ENCODE peak calls at places on chromosomes 6 and 20, in four cellular contexts. One of them, this sample, is unnamed. For H3K4me1 and H3K9me3, the result is how much of the 10 kb centered on the place peaks cover.

GRCh38 chr6:47897233-47897632 is 115.4 kb downstream of the OPN5 start:
- DNase-seq in body of pancreas: no peak
- DNase-seq in neural progenitor cell: no peak
- DNase-seq in A549: no peak
- DNase-seq in this sample: no peak

GRCh38 chr20:31517373-31517772 is 3.1 kb downstream of the HM13 start:
- DNase-seq in body of pancreas: peak
- DNase-seq in neural progenitor cell: peak
- DNase-seq in A549: peak
- DNase-seq in this sample: peak

GRCh38 chr6:154139894-154140293 is 100.9 kb downstream of the OPRM1 start:
- DNase-seq in body of pancreas: no peak
- DNase-seq in neural progenitor cell: no peak
- DNase-seq in A549: no peak
- DNase-seq in this sample: no peak

GRCh38 chr6:19597809-19598320 is 239.3 kb upstream of the ID4 start:
- DNase-seq in body of pancreas: no peak
- DNase-seq in neural progenitor cell: no peak
- DNase-seq in A549: no peak
- DNase-seq in this sample: no peak

GRCh38 chr6:28522594-28523557 is 2.8 kb upstream of the GPX5 start:
- DNase-seq in body of pancreas: no peak
- DNase-seq in neural progenitor cell: peak
- DNase-seq in A549: no peak
- DNase-seq in this sample: no peak

GRCh38 chr6:25193147-25193864 is 85.9 kb upstream of the CARMIL1 start:
- DNase-seq in body of pancreas: no peak
- DNase-seq in neural progenitor cell: no peak
- DNase-seq in A549: peak
- DNase-seq in this sample: peak

GRCh38 chr20:52972190-52972937 is at the start of gene TSHZ2:
- DNase-seq in body of pancreas: peak
- DNase-seq in neural progenitor cell: peak
- DNase-seq in A549: no peak
- DNase-seq in this sample: peak

GRCh38 chr6:36977470-36977941 is 8.5 kb downstream of the MTCH1 start:
- DNase-seq in body of pancreas: no peak
- DNase-seq in neural progenitor cell: peak
- DNase-seq in A549: peak
- DNase-seq in this sample: peak

GRCh38 chr6:29345380-29345779 is 23.3 kb downstream of the OR5V1 start:
- DNase-seq in body of pancreas: no peak
- DNase-seq in neural progenitor cell: no peak
- DNase-seq in A549: no peak
- DNase-seq in this sample: no peak

GRCh38 chr6:170075659-170076223 is 215.1 kb downstream of the DLL1 start:
- DNase-seq in body of pancreas: peak
- DNase-seq in neural progenitor cell: no peak
- DNase-seq in A549: no peak
- DNase-seq in this sample: no peak

GRCh38 chr6:105135056-105135455 is 44.8 kb downstream of the POPDC3 start:
- DNase-seq in body of pancreas: no peak
- DNase-seq in neural progenitor cell: peak
- DNase-seq in A549: peak
- DNase-seq in this sample: peak

GRCh38 chr6:136763255-136763654 is 29.0 kb downstream of the MAP3K5 start:
- DNase-seq in body of pancreas: no peak
- DNase-seq in neural progenitor cell: no peak
- DNase-seq in A549: no peak
- DNase-seq in this sample: no peak

GRCh38 chr6:132818404-132819359 is 4.3 kb downstream of the RPS12 start:
- DNase-seq in body of pancreas: no peak
- DNase-seq in neural progenitor cell: no peak
- DNase-seq in A549: no peak
- DNase-seq in this sample: no peak

GRCh38 chr6:68333444-68333843 is 301.6 kb upstream of the ADGRB3 start:
- DNase-seq in body of pancreas: no peak
- DNase-seq in neural progenitor cell: no peak
- DNase-seq in A549: no peak
- DNase-seq in this sample: peak

GRCh38 chr6:17417817-17418216 is 24.4 kb downstream of the CAP2 start:
- DNase-seq in body of pancreas: no peak
- DNase-seq in neural progenitor cell: peak
- DNase-seq in A549: peak
- DNase-seq in this sample: no peak

GRCh38 chr20:54148947-54149764 is 24.6 kb downstream of the CYP24A1 start:
- DNase-seq in body of pancreas: no peak
- DNase-seq in neural progenitor cell: no peak
- DNase-seq in A549: peak
- DNase-seq in this sample: no peak

GRCh38 chr20:50625986-50626677 is 65.2 kb downstream of the RIPOR3 start:
- DNase-seq in body of pancreas: peak
- DNase-seq in neural progenitor cell: peak
- DNase-seq in A549: peak
- DNase-seq in this sample: peak

GRCh38 chr6:134589512-134589911 is 271.6 kb upstream of the SGK1 start:
- DNase-seq in body of pancreas: no peak
- DNase-seq in neural progenitor cell: no peak
- DNase-seq in A549: peak
- DNase-seq in this sample: no peak

GRCh38 chr6:72348926-72349325 is 272.9 kb upstream of the KCNQ5 start:
- DNase-seq in body of pancreas: no peak
- DNase-seq in neural progenitor cell: no peak
- DNase-seq in A549: no peak
- DNase-seq in this sample: no peak

GRCh38 chr6:34926655-34927054 is 37.6 kb downstream of the ANKS1A start:
- DNase-seq in body of pancreas: no peak
- DNase-seq in neural progenitor cell: no peak
- DNase-seq in A549: no peak
- DNase-seq in this sample: no peak

GRCh38 chr6:136306466-136306865 is 16.8 kb upstream of the BCLAF1 start:
- DNase-seq in body of pancreas: no peak
- DNase-seq in neural progenitor cell: no peak
- DNase-seq in A549: no peak
- DNase-seq in this sample: no peak

GRCh38 chr6:80742481-80742880 is 636.0 kb downstream of the BCKDHB start:
- DNase-seq in body of pancreas: no peak
- DNase-seq in neural progenitor cell: peak
- DNase-seq in A549: no peak
- DNase-seq in this sample: peak

GRCh38 chr20:31606678-31606927 is 1.5 kb downstream of the ID1 start:
- DNase-seq in body of pancreas: no peak
- DNase-seq in neural progenitor cell: no peak
- DNase-seq in A549: no peak
- DNase-seq in this sample: no peak

GRCh38 chr20:38198238-38198861 is 33.3 kb upstream of the TGM2 start:
- DNase-seq in body of pancreas: no peak
- DNase-seq in neural progenitor cell: no peak
- DNase-seq in A549: no peak
- DNase-seq in this sample: no peak

GRCh38 chr6:122853259-122853995 is 64.4 kb downstream of the SMPDL3A start:
- DNase-seq in body of pancreas: no peak
- DNase-seq in neural progenitor cell: no peak
- DNase-seq in A549: no peak
- DNase-seq in this sample: no peak

GRCh38 chr6:88561034-88561973 is 395.2 kb upstream of the CNR1 start:
- DNase-seq in body of pancreas: no peak
- DNase-seq in neural progenitor cell: no peak
- DNase-seq in A549: no peak
- DNase-seq in this sample: no peak

GRCh38 chr6:56539503-56540105 is 103.1 kb downstream of the DST start:
- DNase-seq in body of pancreas: no peak
- DNase-seq in neural progenitor cell: no peak
- DNase-seq in A549: no peak
- DNase-seq in this sample: no peak

GRCh38 chr6:44133981-44134711 is 6.8 kb downstream of the TMEM63B start:
- DNase-seq in body of pancreas: no peak
- DNase-seq in neural progenitor cell: peak
- DNase-seq in A549: no peak
- DNase-seq in this sample: no peak

GRCh38 chr6:73943401-73943800 is 247.4 kb downstream of the CD109 start:
- DNase-seq in body of pancreas: no peak
- DNase-seq in neural progenitor cell: no peak
- DNase-seq in A549: no peak
- DNase-seq in this sample: no peak

GRCh38 chr6:49551126-49551865 is 828 bp downstream of the C6orf141 start:
- DNase-seq in body of pancreas: peak
- DNase-seq in neural progenitor cell: peak
- DNase-seq in A549: no peak
- DNase-seq in this sample: no peak

GRCh38 chr6:135833806-135834205 is 17.7 kb upstream of the PDE7B start:
- DNase-seq in body of pancreas: no peak
- DNase-seq in neural progenitor cell: no peak
- DNase-seq in A549: no peak
- DNase-seq in this sample: no peak

GRCh38 chr6:25777031-25777430 is 22.5 kb downstream of the SLC17A4 start:
- DNase-seq in body of pancreas: no peak
- DNase-seq in neural progenitor cell: no peak
- DNase-seq in A549: no peak
- DNase-seq in this sample: no peak

GRCh38 chr6:146578054-146578453 is 20.7 kb upstream of the ADGB start:
- DNase-seq in body of pancreas: no peak
- DNase-seq in neural progenitor cell: no peak
- DNase-seq in A549: no peak
- DNase-seq in this sample: no peak

GRCh38 chr6:158464483-158464882 is 95.4 kb upstream of the TMEM181 start:
- DNase-seq in body of pancreas: no peak
- DNase-seq in neural progenitor cell: no peak
- DNase-seq in A549: no peak
- DNase-seq in this sample: no peak
- H3K4me1 ChIP-seq in body of pancreas: under half
- H3K4me1 ChIP-seq in neural progenitor cell: under half
- H3K4me1 ChIP-seq in A549: under half
- H3K4me1 ChIP-seq in this sample: under half

GRCh38 chr20:710762-711120 is 35.1 kb upstream of the SCRT2 start:
- DNase-seq in body of pancreas: no peak
- DNase-seq in neural progenitor cell: no peak
- DNase-seq in A549: no peak
- DNase-seq in this sample: no peak
- H3K9me3 ChIP-seq in body of pancreas: under half
- H3K9me3 ChIP-seq in neural progenitor cell: under half
- H3K9me3 ChIP-seq in A549: under half
- H3K9me3 ChIP-seq in this sample: under half

GRCh38 chr20:45346851-45347250 is 1.4 kb downstream of the SDC4 start:
- DNase-seq in body of pancreas: no peak
- DNase-seq in neural progenitor cell: no peak
- DNase-seq in A549: no peak
- DNase-seq in this sample: no peak
- H3K4me3 ChIP-seq in body of pancreas: peak
- H3K4me3 ChIP-seq in neural progenitor cell: peak
- H3K4me3 ChIP-seq in A549: peak
- H3K4me3 ChIP-seq in this sample: no peak

GRCh38 chr6:14381225-14381887 is 263.8 kb downstream of the CD83 start:
- DNase-seq in body of pancreas: no peak
- DNase-seq in neural progenitor cell: peak
- DNase-seq in A549: no peak
- DNase-seq in this sample: no peak

GRCh38 chr6:14384175-14384949 is 266.8 kb downstream of the CD83 start:
- DNase-seq in body of pancreas: no peak
- DNase-seq in neural progenitor cell: peak
- DNase-seq in A549: no peak
- DNase-seq in this sample: no peak

GRCh38 chr6:14380421-14380820 is 262.8 kb downstream of the CD83 start:
- DNase-seq in body of pancreas: no peak
- DNase-seq in neural progenitor cell: peak
- DNase-seq in A549: no peak
- DNase-seq in this sample: no peak

GRCh38 chr6:14383393-14384174 is 266.0 kb downstream of the CD83 start:
- DNase-seq in body of pancreas: no peak
- DNase-seq in neural progenitor cell: no peak
- DNase-seq in A549: no peak
- DNase-seq in this sample: no peak

GRCh38 chr6:14382381-14383236 is 265.0 kb downstream of the CD83 start:
- DNase-seq in body of pancreas: no peak
- DNase-seq in neural progenitor cell: peak
- DNase-seq in A549: no peak
- DNase-seq in this sample: no peak
- H3K4me1 ChIP-seq in body of pancreas: under half
- H3K4me1 ChIP-seq in neural progenitor cell: half or more
- H3K4me1 ChIP-seq in A549: under half
- H3K4me1 ChIP-seq in this sample: under half

GRCh38 chr20:51667002-51667408 is 101.2 kb downstream of the ATP9A start:
- DNase-seq in body of pancreas: no peak
- DNase-seq in neural progenitor cell: no peak
- DNase-seq in A549: no peak
- DNase-seq in this sample: no peak

GRCh38 chr20:51666126-51666525 is 102.1 kb downstream of the ATP9A start:
- DNase-seq in body of pancreas: no peak
- DNase-seq in neural progenitor cell: no peak
- DNase-seq in A549: no peak
- DNase-seq in this sample: no peak

GRCh38 chr20:51668515-51668914 is 99.7 kb downstream of the ATP9A start:
- DNase-seq in body of pancreas: no peak
- DNase-seq in neural progenitor cell: no peak
- DNase-seq in A549: no peak
- DNase-seq in this sample: no peak

GRCh38 chr20:51667491-51667890 is 100.7 kb downstream of the ATP9A start:
- DNase-seq in body of pancreas: no peak
- DNase-seq in neural progenitor cell: no peak
- DNase-seq in A549: no peak
- DNase-seq in this sample: no peak

GRCh38 chr20:51668932-51669331 is 99.3 kb downstream of the ATP9A start:
- DNase-seq in body of pancreas: no peak
- DNase-seq in neural progenitor cell: no peak
- DNase-seq in A549: no peak
- DNase-seq in this sample: no peak
- H3K9me3 ChIP-seq in body of pancreas: under half
- H3K9me3 ChIP-seq in neural progenitor cell: under half
- H3K9me3 ChIP-seq in A549: under half
- H3K9me3 ChIP-seq in this sample: under half

DNA sequence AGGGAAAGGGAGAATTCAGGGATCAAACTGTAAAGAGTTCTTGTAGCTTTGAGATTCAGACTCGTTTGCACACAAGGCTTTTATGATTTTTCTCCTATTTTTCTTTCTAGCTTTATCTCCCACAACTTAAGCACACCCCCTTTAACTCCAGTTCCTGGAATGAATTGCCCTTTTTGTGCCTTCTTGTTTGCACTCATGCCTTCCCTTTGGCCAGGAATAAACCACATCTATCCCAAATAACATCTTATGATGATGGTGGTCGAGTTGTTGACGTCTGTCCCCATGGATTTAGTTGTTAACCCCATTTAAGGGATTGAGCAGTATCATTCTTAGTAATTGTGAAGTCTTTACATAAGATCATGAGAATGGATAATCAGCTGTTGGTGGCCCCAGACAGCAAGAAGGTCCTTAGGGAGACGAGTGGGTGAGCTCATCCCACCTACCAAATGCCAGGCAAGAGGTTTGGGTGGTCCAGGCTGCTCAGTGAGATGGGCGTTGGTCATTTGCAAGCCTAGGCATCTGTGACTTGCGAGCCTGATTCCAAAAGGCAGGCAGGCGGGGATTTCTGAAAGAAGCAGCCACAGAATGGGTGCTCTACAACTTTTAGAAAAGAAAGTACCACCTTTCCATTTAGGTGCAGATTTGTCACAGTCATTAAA is 2.3 kb downstream of the WRNIP1 start:
- DNase-seq in body of pancreas: no peak
- DNase-seq in neural progenitor cell: no peak
- DNase-seq in A549: no peak
- DNase-seq in this sample: no peak
- H3K4me3 ChIP-seq in body of pancreas: no peak
- H3K4me3 ChIP-seq in neural progenitor cell: peak
- H3K4me3 ChIP-seq in A549: peak
- H3K4me3 ChIP-seq in this sample: peak